ENCODE peak calls at places on chromosomes 6 and 20, in ten cellular contexts. F is hypothalamus; Z is naive thymus-derived CD4-positive, alpha-beta T cell; D is ecto neural progenitor cell; K is sciatic nerve; H is body of pancreas; V is activated T-helper 1 cell treated with anti-CD3 and anti-CD28 coated beads, Interleukin-2, amount 50 U/mL, for 16 hours; B is psoas muscle; E is MCF 10A; P is ureter. Q is an unnamed sample.

GRCh38 chr20:48384147-48384818 is 443.5 kb downstream of the PREX1 start:
- DNase-seq in H (no peak), Z (no peak), K (no peak), V (no peak), E (peak; percentile 8), P (no peak), D (no peak), B (no peak), F (no peak), Q (no peak)

GRCh38 chr6:2449572-2449940 is 204.2 kb upstream of the GMDS start:
- DNase-seq in B (no peak), D (no peak), K (no peak), Z (no peak), V (no peak), E (no peak), F (no peak), H (no peak), P (no peak), Q (no peak)

GRCh38 chr6:34816635-34817301 is 24.9 kb downstream of the BLTP3A start:
- DNase-seq in E (no peak), K (no peak), F (no peak), V (no peak), P (no peak), H (no peak), Z (no peak), B (no peak), D (no peak), Q (no peak)

GRCh38 chr20:49571553-49571835 is 3.6 kb upstream of the PTGIS start:
- DNase-seq in V (no peak), Z (no peak), F (no peak), B (no peak), D (no peak), K (no peak), H (no peak), P (peak; percentile 26), E (no peak), Q (no peak)

GRCh38 chr6:166382933-166383816 is at the start of gene MPC1:
- DNase-seq in H (peak; percentile 96), P (peak; percentile 96), K (peak; percentile 96), F (peak; percentile 93), Z (peak; percentile 92), V (peak; percentile 79), D (peak; percentile 98), B (peak; percentile 98), E (peak; percentile 96), Q (peak; percentile 83)

GRCh38 chr6:34036357-34037069 is 109.4 kb downstream of the GRM4 start:
- DNase-seq in E (no peak), K (no peak), F (no peak), B (no peak), P (no peak), D (no peak), Z (no peak), H (no peak), V (no peak), Q (no peak)

GRCh38 chr20:24838551-24839530 is 110.2 kb upstream of the CST7 start:
- DNase-seq in E (no peak), P (no peak), K (no peak), Z (no peak), D (peak; percentile 32), F (no peak), V (no peak), H (no peak), B (no peak), Q (peak; percentile 38)

GRCh38 chr20:41392871-41393704 is 26.5 kb upstream of the EMILIN3 start:
- DNase-seq in B (peak; percentile 42), D (peak; percentile 73), V (no peak), E (peak; percentile 7), H (peak; percentile 37), Z (no peak), F (no peak), K (peak; percentile 91), P (no peak), Q (no peak)

GRCh38 chr6:53926505-53926904 is 131.7 kb downstream of the LRRC1 start:
- DNase-seq in K (no peak), D (no peak), V (no peak), E (peak; percentile 22), H (no peak), Z (no peak), P (no peak), F (no peak), B (no peak), Q (no peak)

GRCh38 chr6:132298344-132298949 is 102.8 kb downstream of the MOXD1 start:
- DNase-seq in B (no peak), Z (no peak), K (peak; percentile 63), D (no peak), V (no peak), F (peak; percentile 27), P (no peak), E (peak; percentile 65), H (peak; percentile 21), Q (peak; percentile 39)

GRCh38 chr6:110181131-110182027 is 1.2 kb downstream of the CDC40 start:
- DNase-seq in D (no peak), Z (no peak), F (no peak), B (no peak), E (no peak), V (no peak), H (no peak), K (no peak), P (no peak), Q (no peak)

GRCh38 chr6:88380083-88380482 is 213.9 kb upstream of the CNR1 start:
- DNase-seq in V (no peak), K (no peak), F (peak; percentile 33), P (no peak), E (peak; percentile 94), D (no peak), Z (no peak), B (peak; percentile 38), H (peak; percentile 14), Q (peak; percentile 56)

GRCh38 chr20:36582322-36582721 is 8.9 kb downstream of the TGIF2 start:
- DNase-seq in D (no peak), K (no peak), F (no peak), H (no peak), Z (no peak), E (no peak), V (no peak), B (no peak), P (no peak), Q (no peak)

GRCh38 chr20:2946988-2947961 is 74.0 kb downstream of the PTPRA start:
- DNase-seq in V (no peak), B (no peak), E (no peak), Z (no peak), P (no peak), K (no peak), F (peak; percentile 60), D (peak; percentile 53), H (peak; percentile 18), Q (peak; percentile 57)

GRCh38 chr20:20551409-20551808 is 161.0 kb downstream of the RALGAPA2 start:
- DNase-seq in H (no peak), P (no peak), B (no peak), V (no peak), Z (no peak), D (no peak), E (no peak), K (no peak), F (no peak), Q (no peak)

GRCh38 chr6:123962508-123962907 is 158.8 kb downstream of the NKAIN2 start:
- DNase-seq in Z (no peak), P (no peak), H (peak; percentile 95), D (no peak), B (no peak), F (no peak), V (no peak), E (peak; percentile 74), K (no peak), Q (no peak)

GRCh38 chr20:51447765-51448148 is 94.8 kb downstream of the NFATC2 start:
- DNase-seq in P (no peak), K (no peak), H (no peak), B (no peak), D (no peak), Z (no peak), F (no peak), V (no peak), E (no peak), Q (no peak)

GRCh38 chr6:44606506-44606905 is 219.0 kb downstream of the CDC5L start:
- DNase-seq in H (no peak), V (no peak), F (no peak), D (no peak), K (no peak), Z (no peak), P (no peak), E (no peak), B (no peak), Q (no peak)

GRCh38 chr6:30169658-30170614 is 6.6 kb downstream of the TRIM15 start:
- DNase-seq in P (no peak), F (no peak), B (no peak), V (no peak), E (peak; percentile 63), D (peak; percentile 21), H (no peak), Z (no peak), K (no peak), Q (peak; percentile 31)

Q was measured in astrocyte of the cerebellum.